ENCODE peak calls at places on chromosomes 4 and X, in eight cellular contexts. P is iPS DF 6.9; H is activated naive CD4-positive, alpha-beta T cell; T is T47D; O is T-helper 1 cell; A is cardiac septum; U is SJSA1; F is NCI-H1105. N is an unnamed sample.

GRCh38 chrX:127596882-127597281 is 455.3 kb downstream of the ACTRT1 start:
- DNase-seq in O (no peak), F (no peak), A (no peak), H (no peak), P (no peak), T (no peak), U (no peak), N (no peak)

GRCh38 chrX:102832661-102833060 is 104.4 kb upstream of the RAB40AL start:
- DNase-seq in O (no peak), U (peak; percentile 0), F (no peak), P (no peak), H (no peak), A (no peak), T (peak; percentile 1), N (no peak)

GRCh38 chrX:43618376-43619205 is 37.5 kb upstream of the MAOA start:
- DNase-seq in T (no peak), A (no peak), P (peak; percentile 41), O (no peak), F (no peak), U (no peak), H (no peak), N (no peak)

GRCh38 chr4:73211968-73212367 is 46.6 kb downstream of the ANKRD17 start:
- DNase-seq in P (no peak), H (no peak), T (no peak), U (no peak), F (no peak), O (no peak), A (no peak), N (no peak)

GRCh38 chr4:102616661-102617060 is 115.5 kb downstream of the NFKB1 start:
- DNase-seq in U (no peak), H (no peak), O (peak; percentile 62), T (no peak), A (no peak), P (no peak), F (peak; percentile 31), N (no peak)

GRCh38 chr4:90165883-90166282 is 38.7 kb downstream of the CCSER1 start:
- DNase-seq in H (no peak), O (no peak), U (no peak), F (no peak), A (no peak), P (no peak), T (no peak), N (no peak)

GRCh38 chr4:123856689-123857545 is 460.3 kb downstream of the SPRY1 start:
- DNase-seq in P (peak; percentile 9), O (no peak), U (no peak), F (no peak), A (no peak), T (no peak), H (no peak), N (no peak)

GRCh38 chrX:74500067-74500466 is 78.8 kb downstream of the SLC16A2 start:
- DNase-seq in U (no peak), T (no peak), A (no peak), H (no peak), P (no peak), F (no peak), O (no peak), N (no peak)

GRCh38 chr4:102168580-102168979 is 176.7 kb downstream of the SLC39A8 start:
- DNase-seq in A (no peak), H (no peak), U (no peak), F (no peak), T (no peak), P (no peak), O (no peak), N (no peak)

GRCh38 chr4:106775636-106776035 is 260.5 kb downstream of the DKK2 start:
- DNase-seq in H (no peak), T (no peak), F (no peak), O (no peak), P (no peak), U (no peak), A (no peak), N (no peak)

GRCh38 chr4:139454111-139454600 is at the start of gene RAB33B:
- DNase-seq in A (no peak), U (no peak), O (no peak), F (no peak), H (peak; percentile 30), T (no peak), P (no peak), N (no peak)

GRCh38 chr4:144699565-144699964 is 53.6 kb downstream of the HHIP start:
- DNase-seq in H (no peak), A (no peak), P (no peak), O (no peak), T (no peak), F (no peak), U (peak; percentile 61), N (no peak)